ENCODE peak calls at places on chromosomes 16 and 17, in ten cellular contexts. One of them, this sample, is unnamed. For H3K36me3, the result is how much of the 10 kb centered on the place peaks cover.

GRCh38 chr17:5092139-5093010 is 14.1 kb downstream of the ZFP3 start:
- DNase-seq in stomach: no peak
- DNase-seq in thyroid gland: no peak
- DNase-seq in ovary: no peak
- DNase-seq in testis: no peak
- DNase-seq in IMR-90: no peak
- DNase-seq in esophagus squamous epithelium: no peak
- DNase-seq in uterus: no peak
- DNase-seq in transverse colon: no peak
- DNase-seq in heart left ventricle: no peak
- DNase-seq in this sample: no peak

GRCh38 chr16:29877266-29877961 is 14.4 kb upstream of the CDIPT start:
- DNase-seq in stomach: no peak
- DNase-seq in heart left ventricle: no peak
- DNase-seq in testis: peak
- DNase-seq in thyroid gland: peak
- DNase-seq in ovary: no peak
- DNase-seq in uterus: no peak
- DNase-seq in esophagus squamous epithelium: no peak
- DNase-seq in IMR-90: peak
- DNase-seq in transverse colon: no peak
- DNase-seq in this sample: no peak

GRCh38 chr16:65410801-65411200 is 288.9 kb upstream of the CDH11 start:
- DNase-seq in heart left ventricle: no peak
- DNase-seq in esophagus squamous epithelium: no peak
- DNase-seq in uterus: no peak
- DNase-seq in testis: no peak
- DNase-seq in transverse colon: no peak
- DNase-seq in ovary: no peak
- DNase-seq in thyroid gland: no peak
- DNase-seq in IMR-90: peak
- DNase-seq in stomach: no peak
- DNase-seq in this sample: no peak

GRCh38 chr17:64004218-64004770 is 6.1 kb downstream of the PRR29 start:
- DNase-seq in heart left ventricle: no peak
- DNase-seq in IMR-90: no peak
- DNase-seq in stomach: no peak
- DNase-seq in ovary: no peak
- DNase-seq in uterus: no peak
- DNase-seq in testis: peak
- DNase-seq in thyroid gland: no peak
- DNase-seq in transverse colon: no peak
- DNase-seq in esophagus squamous epithelium: no peak
- DNase-seq in this sample: no peak

GRCh38 chr16:6573577-6573976 is 759.1 kb upstream of the RBFOX1 start:
- DNase-seq in transverse colon: peak
- DNase-seq in testis: no peak
- DNase-seq in ovary: no peak
- DNase-seq in heart left ventricle: no peak
- DNase-seq in thyroid gland: peak
- DNase-seq in uterus: no peak
- DNase-seq in stomach: no peak
- DNase-seq in IMR-90: no peak
- DNase-seq in esophagus squamous epithelium: no peak
- DNase-seq in this sample: peak

GRCh38 chr16:88405325-88406060 is 22.7 kb downstream of the ZNF469 start:
- DNase-seq in uterus: peak
- DNase-seq in thyroid gland: no peak
- DNase-seq in heart left ventricle: no peak
- DNase-seq in testis: no peak
- DNase-seq in transverse colon: no peak
- DNase-seq in stomach: peak
- DNase-seq in ovary: peak
- DNase-seq in IMR-90: peak
- DNase-seq in esophagus squamous epithelium: no peak
- DNase-seq in this sample: no peak

GRCh38 chr17:39186481-39187002 is 10.9 kb downstream of the CACNB1 start:
- DNase-seq in stomach: no peak
- DNase-seq in heart left ventricle: no peak
- DNase-seq in thyroid gland: no peak
- DNase-seq in ovary: no peak
- DNase-seq in esophagus squamous epithelium: no peak
- DNase-seq in IMR-90: no peak
- DNase-seq in uterus: no peak
- DNase-seq in testis: no peak
- DNase-seq in transverse colon: no peak
- DNase-seq in this sample: no peak

GRCh38 chr16:3175157-3176153 is 12.5 kb upstream of the OR1F1 start:
- DNase-seq in uterus: no peak
- DNase-seq in testis: no peak
- DNase-seq in esophagus squamous epithelium: no peak
- DNase-seq in heart left ventricle: no peak
- DNase-seq in ovary: no peak
- DNase-seq in IMR-90: peak
- DNase-seq in thyroid gland: no peak
- DNase-seq in transverse colon: no peak
- DNase-seq in stomach: no peak
- DNase-seq in this sample: peak

GRCh38 chr16:89599451-89599858 is 14.0 kb upstream of the DPEP1 start:
- DNase-seq in testis: no peak
- DNase-seq in stomach: no peak
- DNase-seq in IMR-90: no peak
- DNase-seq in ovary: no peak
- DNase-seq in heart left ventricle: no peak
- DNase-seq in transverse colon: peak
- DNase-seq in thyroid gland: no peak
- DNase-seq in esophagus squamous epithelium: no peak
- DNase-seq in uterus: no peak
- DNase-seq in this sample: peak

GRCh38 chr16:19710191-19710908 is 7.7 kb downstream of the KNOP1 start:
- DNase-seq in IMR-90: no peak
- DNase-seq in uterus: no peak
- DNase-seq in ovary: no peak
- DNase-seq in transverse colon: no peak
- DNase-seq in heart left ventricle: no peak
- DNase-seq in stomach: no peak
- DNase-seq in testis: no peak
- DNase-seq in esophagus squamous epithelium: no peak
- DNase-seq in thyroid gland: no peak
- DNase-seq in this sample: no peak

GRCh38 chr16:8370374-8371015 is 219.8 kb downstream of the TMEM114 start:
- DNase-seq in thyroid gland: no peak
- DNase-seq in IMR-90: peak
- DNase-seq in transverse colon: peak
- DNase-seq in ovary: no peak
- DNase-seq in esophagus squamous epithelium: no peak
- DNase-seq in stomach: no peak
- DNase-seq in heart left ventricle: no peak
- DNase-seq in testis: no peak
- DNase-seq in uterus: no peak
- DNase-seq in this sample: peak

GRCh38 chr16:53817117-53817516 is 113.2 kb downstream of the FTO start:
- DNase-seq in ovary: no peak
- DNase-seq in IMR-90: peak
- DNase-seq in heart left ventricle: peak
- DNase-seq in stomach: no peak
- DNase-seq in testis: no peak
- DNase-seq in transverse colon: no peak
- DNase-seq in thyroid gland: no peak
- DNase-seq in uterus: no peak
- DNase-seq in esophagus squamous epithelium: no peak
- DNase-seq in this sample: peak

GRCh38 chr17:688100-688989 is 26.3 kb downstream of the VPS53 start:
- DNase-seq in IMR-90: peak
- DNase-seq in testis: no peak
- DNase-seq in heart left ventricle: no peak
- DNase-seq in stomach: no peak
- DNase-seq in transverse colon: peak
- DNase-seq in thyroid gland: no peak
- DNase-seq in ovary: no peak
- DNase-seq in esophagus squamous epithelium: no peak
- DNase-seq in uterus: no peak
- DNase-seq in this sample: no peak

GRCh38 chr17:63718981-63719380 is 19.1 kb upstream of the LIMD2 start:
- DNase-seq in heart left ventricle: no peak
- DNase-seq in testis: no peak
- DNase-seq in stomach: no peak
- DNase-seq in IMR-90: no peak
- DNase-seq in esophagus squamous epithelium: no peak
- DNase-seq in ovary: no peak
- DNase-seq in thyroid gland: no peak
- DNase-seq in transverse colon: no peak
- DNase-seq in uterus: no peak
- DNase-seq in this sample: no peak

GRCh38 chr16:85891033-85891775 is 7.8 kb upstream of the IRF8 start:
- DNase-seq in ovary: no peak
- DNase-seq in thyroid gland: peak
- DNase-seq in uterus: no peak
- DNase-seq in heart left ventricle: no peak
- DNase-seq in transverse colon: no peak
- DNase-seq in IMR-90: peak
- DNase-seq in esophagus squamous epithelium: no peak
- DNase-seq in testis: no peak
- DNase-seq in stomach: peak
- DNase-seq in this sample: no peak

GRCh38 chr16:2846511-2847310 is 11.3 kb downstream of the PRSS22 start:
- DNase-seq in IMR-90: peak
- DNase-seq in ovary: no peak
- DNase-seq in transverse colon: no peak
- DNase-seq in heart left ventricle: no peak
- DNase-seq in esophagus squamous epithelium: no peak
- DNase-seq in thyroid gland: no peak
- DNase-seq in stomach: no peak
- DNase-seq in testis: no peak
- DNase-seq in uterus: no peak
- DNase-seq in this sample: no peak

GRCh38 chr16:2191446-2191706 is 5.0 kb downstream of the CASKIN1 start:
- DNase-seq in uterus: no peak
- DNase-seq in ovary: no peak
- DNase-seq in stomach: no peak
- DNase-seq in testis: no peak
- DNase-seq in esophagus squamous epithelium: no peak
- DNase-seq in transverse colon: no peak
- DNase-seq in thyroid gland: no peak
- DNase-seq in heart left ventricle: no peak
- DNase-seq in IMR-90: no peak
- DNase-seq in this sample: no peak

GRCh38 chr17:48155889-48156670 is 48.5 kb downstream of the SNX11 start:
- DNase-seq in transverse colon: no peak
- DNase-seq in ovary: no peak
- DNase-seq in esophagus squamous epithelium: no peak
- DNase-seq in IMR-90: no peak
- DNase-seq in uterus: no peak
- DNase-seq in thyroid gland: no peak
- DNase-seq in stomach: no peak
- DNase-seq in heart left ventricle: no peak
- DNase-seq in testis: no peak
- DNase-seq in this sample: no peak

GRCh38 chr16:8155275-8155674 is 435.0 kb downstream of the TMEM114 start:
- DNase-seq in stomach: no peak
- DNase-seq in ovary: no peak
- DNase-seq in thyroid gland: no peak
- DNase-seq in transverse colon: no peak
- DNase-seq in heart left ventricle: no peak
- DNase-seq in esophagus squamous epithelium: no peak
- DNase-seq in testis: no peak
- DNase-seq in IMR-90: no peak
- DNase-seq in uterus: no peak
- DNase-seq in this sample: no peak

GRCh38 chr17:32912218-32912897 is 15.6 kb upstream of the TMEM98 start:
- DNase-seq in esophagus squamous epithelium: no peak
- DNase-seq in transverse colon: peak
- DNase-seq in ovary: peak
- DNase-seq in stomach: peak
- DNase-seq in thyroid gland: peak
- DNase-seq in testis: peak
- DNase-seq in uterus: peak
- DNase-seq in heart left ventricle: peak
- DNase-seq in IMR-90: peak
- DNase-seq in this sample: peak
- TF ChIP-seq POLR2A in esophagus squamous epithelium: no peak
- TF ChIP-seq POLR2A in transverse colon: peak
- TF ChIP-seq POLR2A in ovary: no peak
- TF ChIP-seq POLR2A in stomach: no peak
- TF ChIP-seq POLR2A in thyroid gland: peak
- TF ChIP-seq POLR2A in testis: no peak
- TF ChIP-seq POLR2A in uterus: no peak
- TF ChIP-seq POLR2A in heart left ventricle: no peak
- TF ChIP-seq POLR2A in IMR-90: no peak
- TF ChIP-seq POLR2A in this sample: peak

GRCh38 chr16:74492976-74493375 is 71.7 kb upstream of the CLEC18B start:
- DNase-seq in ovary: no peak
- DNase-seq in testis: no peak
- DNase-seq in esophagus squamous epithelium: no peak
- DNase-seq in uterus: no peak
- DNase-seq in thyroid gland: no peak
- DNase-seq in stomach: no peak
- DNase-seq in heart left ventricle: no peak
- DNase-seq in transverse colon: no peak
- DNase-seq in IMR-90: no peak
- DNase-seq in this sample: no peak
- H3K36me3 ChIP-seq in ovary: under half
- H3K36me3 ChIP-seq in testis: under half
- H3K36me3 ChIP-seq in esophagus squamous epithelium: under half
- H3K36me3 ChIP-seq in uterus: under half
- H3K36me3 ChIP-seq in thyroid gland: under half
- H3K36me3 ChIP-seq in stomach: under half
- H3K36me3 ChIP-seq in heart left ventricle: under half
- H3K36me3 ChIP-seq in transverse colon: under half
- H3K36me3 ChIP-seq in IMR-90: under half
- H3K36me3 ChIP-seq in this sample: under half

GRCh38 chr17:21271767-21272166 is 12.7 kb upstream of the MAP2K3 start:
- DNase-seq in testis: no peak
- DNase-seq in IMR-90: no peak
- DNase-seq in esophagus squamous epithelium: no peak
- DNase-seq in heart left ventricle: no peak
- DNase-seq in thyroid gland: no peak
- DNase-seq in ovary: no peak
- DNase-seq in uterus: no peak
- DNase-seq in stomach: no peak
- DNase-seq in transverse colon: no peak
- DNase-seq in this sample: no peak
- TF ChIP-seq POLR2A in testis: no peak
- TF ChIP-seq POLR2A in IMR-90: no peak
- TF ChIP-seq POLR2A in esophagus squamous epithelium: no peak
- TF ChIP-seq POLR2A in heart left ventricle: no peak
- TF ChIP-seq POLR2A in thyroid gland: no peak
- TF ChIP-seq POLR2A in ovary: no peak
- TF ChIP-seq POLR2A in uterus: no peak
- TF ChIP-seq POLR2A in stomach: no peak
- TF ChIP-seq POLR2A in transverse colon: no peak
- TF ChIP-seq POLR2A in this sample: no peak

DNA sequence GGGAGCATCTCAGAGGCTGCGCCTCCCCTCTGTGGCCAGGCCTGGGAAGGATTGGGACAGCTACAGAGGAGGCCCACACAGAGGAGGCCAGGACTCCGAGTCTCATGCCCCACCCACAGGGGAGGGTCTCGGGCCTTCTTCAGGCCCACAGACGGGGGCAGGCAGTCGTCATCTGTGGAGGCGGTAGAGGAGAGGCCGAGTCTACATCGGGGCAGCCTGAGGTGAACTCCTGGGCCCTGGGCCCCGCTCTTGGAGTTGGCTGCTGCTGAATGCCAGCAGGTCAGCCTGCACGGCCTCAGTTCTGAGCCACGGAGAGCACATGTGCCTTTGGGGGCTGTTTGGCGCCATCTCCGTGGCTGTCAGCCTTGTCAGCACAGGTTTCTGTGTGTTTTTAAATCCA is 8.1 kb upstream of the NUDT16L1 start:
- DNase-seq in uterus: no peak
- DNase-seq in IMR-90: no peak
- DNase-seq in testis: no peak
- DNase-seq in esophagus squamous epithelium: no peak
- DNase-seq in heart left ventricle: no peak
- DNase-seq in thyroid gland: no peak
- DNase-seq in transverse colon: no peak
- DNase-seq in stomach: no peak
- DNase-seq in ovary: no peak
- DNase-seq in this sample: no peak
- H3K36me3 ChIP-seq in uterus: under half
- H3K36me3 ChIP-seq in IMR-90: half or more
- H3K36me3 ChIP-seq in testis: under half
- H3K36me3 ChIP-seq in esophagus squamous epithelium: under half
- H3K36me3 ChIP-seq in heart left ventricle: under half
- H3K36me3 ChIP-seq in thyroid gland: under half
- H3K36me3 ChIP-seq in transverse colon: under half
- H3K36me3 ChIP-seq in stomach: under half
- H3K36me3 ChIP-seq in ovary: under half
- H3K36me3 ChIP-seq in this sample: under half

This sample was measured in body of pancreas.